ENCODE peak calls at places on chromosomes 1 and 21, in six cellular contexts. B is ovary, P is uterus, O is A549, F is PC-9, H is psoas muscle. R is an unnamed sample.
A peak's percentile ranks its signal among the peaks of the same experiment; 100 is the strongest.

GRCh38 chr1:60223370-60223652 is 149.7 kb upstream of the C1orf87 start:
- DNase-seq in O (no peak), B (no peak), F (no peak), H (no peak), P (no peak), R (no peak)

GRCh38 chr1:12424793-12425192 is 193.2 kb downstream of the DHRS3 start:
- DNase-seq in O (no peak), P (no peak), F (no peak), H (no peak), B (no peak), R (no peak)

GRCh38 chr1:187413770-187414169 is 585.0 kb downstream of the PLA2G4A start:
- DNase-seq in F (no peak), O (no peak), P (no peak), H (no peak), B (no peak), R (no peak)

GRCh38 chr1:162736184-162736583 is 54.3 kb upstream of the HSD17B7 start:
- DNase-seq in B (no peak), H (no peak), P (no peak), F (no peak), O (no peak), R (no peak)

GRCh38 chr21:37204580-37204979 is 62.6 kb downstream of the VPS26C start:
- DNase-seq in F (no peak), B (no peak), O (no peak), H (no peak), P (no peak), R (no peak)

GRCh38 chr1:114902343-114902742 is 47.7 kb downstream of the SYCP1 start:
- DNase-seq in F (no peak), P (no peak), O (no peak), H (no peak), B (no peak), R (no peak)

GRCh38 chr1:70210820-70211219 is 5.4 kb upstream of the LRRC40 start:
- DNase-seq in H (no peak), P (no peak), B (no peak), F (no peak), O (no peak), R (no peak)

GRCh38 chr1:204326891-204327290 is 32.8 kb downstream of the PLEKHA6 start:
- DNase-seq in B (no peak), F (no peak), H (no peak), P (no peak), O (no peak), R (no peak)

GRCh38 chr1:89995595-89996397 is 886 bp downstream of the ZNF326 start:
- DNase-seq in F (peak; percentile 57), B (no peak), H (no peak), P (no peak), O (no peak), R (no peak)

GRCh38 chr1:202159534-202160371 is 649 bp downstream of the PTPN7 start:
- DNase-seq in F (no peak), B (no peak), H (no peak), P (no peak), O (no peak), R (no peak)

GRCh38 chr1:203096566-203096965 is 10.8 kb upstream of the MYOG start:
- DNase-seq in B (no peak), F (no peak), O (no peak), P (no peak), H (no peak), R (no peak)

GRCh38 chr1:247407978-247408560 is 7.9 kb upstream of the NLRP3 start:
- DNase-seq in P (no peak), H (no peak), F (no peak), O (no peak), B (no peak), R (no peak)

GRCh38 chr1:204871405-204872037 is 859 bp downstream of the NFASC start:
- DNase-seq in F (no peak), P (no peak), H (no peak), B (no peak), O (no peak), R (no peak)

GRCh38 chr1:23548704-23549143 is 10.6 kb downstream of the ID3 start:
- DNase-seq in B (no peak), F (no peak), O (no peak), H (peak; percentile 81), P (no peak), R (no peak)

GRCh38 chr1:157105988-157106812 is 6.6 kb upstream of the ETV3L start:
- DNase-seq in P (no peak), H (peak; percentile 35), B (no peak), F (peak; percentile 64), O (peak; percentile 67), R (no peak)

GRCh38 chr1:42259739-42260064 is 75.3 kb downstream of the FOXJ3 start:
- DNase-seq in H (no peak), O (no peak), F (no peak), P (no peak), B (no peak), R (no peak)

GRCh38 chr1:27349784-27350672 is 8.2 kb downstream of the SYTL1 start:
- DNase-seq in F (no peak), P (no peak), H (peak; percentile 65), B (peak; percentile 79), O (peak; percentile 70), R (peak; percentile 83)

GRCh38 chr1:172390620-172391491 is 29.6 kb upstream of the C1orf105 start:
- DNase-seq in O (no peak), F (no peak), H (no peak), P (peak; percentile 34), B (peak; percentile 35), R (no peak)

GRCh38 chr1:29508458-29509107 is 272.3 kb downstream of the PTPRU start:
- DNase-seq in H (no peak), O (no peak), F (no peak), P (no peak), B (no peak), R (no peak)

GRCh38 chr1:197269053-197269452 is 1.0 kb downstream of the CRB1 start:
- DNase-seq in O (no peak), P (no peak), B (no peak), H (no peak), F (no peak), R (no peak)

GRCh38 chr1:17653728-17654351 is 101.3 kb upstream of the ACTL8 start:
- DNase-seq in O (peak; percentile 50), P (no peak), B (peak; percentile 70), H (peak; percentile 45), F (no peak), R (no peak)

GRCh38 chr21:16084776-16085364 is 355.1 kb downstream of the USP25 start:
- DNase-seq in O (no peak), F (no peak), B (no peak), P (peak; percentile 76), H (peak; percentile 79), R (no peak)

GRCh38 chr1:8632092-8632491 is 185.3 kb downstream of the RERE start:
- DNase-seq in H (no peak), O (no peak), P (no peak), F (no peak), B (no peak), R (no peak)

GRCh38 chr1:79264975-79265818 is 258.7 kb upstream of the ADGRL4 start:
- DNase-seq in P (no peak), B (no peak), O (no peak), H (no peak), F (no peak), R (no peak)

GRCh38 chr1:88800382-88801051 is 90.8 kb downstream of the GTF2B start:
- DNase-seq in F (no peak), B (no peak), P (no peak), O (peak; percentile 9), H (no peak), R (no peak)

DNA sequence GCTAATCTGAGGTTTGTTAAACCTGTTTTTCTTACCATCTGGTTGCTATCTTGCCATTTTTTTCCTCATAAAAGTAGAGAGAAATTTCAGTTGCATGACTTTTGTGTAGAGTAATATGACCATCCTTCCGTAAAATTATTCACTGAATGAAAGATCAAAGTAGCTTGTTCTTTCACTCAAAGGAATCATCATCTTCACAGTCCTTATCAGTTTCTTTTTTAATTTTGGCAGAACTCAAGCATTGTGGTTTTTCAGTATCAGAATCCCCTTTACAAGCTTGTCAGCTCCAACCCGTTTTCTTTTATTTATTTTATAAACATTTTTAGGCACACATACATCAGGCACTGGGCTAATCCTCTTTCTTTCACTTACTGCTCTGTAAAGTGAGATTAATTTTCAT is 91.7 kb downstream of the UBE2U start:
- DNase-seq in F (no peak), B (no peak), H (no peak), O (no peak), P (no peak), R (no peak)
- H3K9me3 ChIP-seq in F (peaks cover 17% of the 10 kb centered on the region), B (no peaks in the 10 kb centered on the region), H (no peaks in the 10 kb centered on the region), O (peaks cover 11% of the 10 kb centered on the region), P (no peaks in the 10 kb centered on the region), R (no peaks in the 10 kb centered on the region)

DNA sequence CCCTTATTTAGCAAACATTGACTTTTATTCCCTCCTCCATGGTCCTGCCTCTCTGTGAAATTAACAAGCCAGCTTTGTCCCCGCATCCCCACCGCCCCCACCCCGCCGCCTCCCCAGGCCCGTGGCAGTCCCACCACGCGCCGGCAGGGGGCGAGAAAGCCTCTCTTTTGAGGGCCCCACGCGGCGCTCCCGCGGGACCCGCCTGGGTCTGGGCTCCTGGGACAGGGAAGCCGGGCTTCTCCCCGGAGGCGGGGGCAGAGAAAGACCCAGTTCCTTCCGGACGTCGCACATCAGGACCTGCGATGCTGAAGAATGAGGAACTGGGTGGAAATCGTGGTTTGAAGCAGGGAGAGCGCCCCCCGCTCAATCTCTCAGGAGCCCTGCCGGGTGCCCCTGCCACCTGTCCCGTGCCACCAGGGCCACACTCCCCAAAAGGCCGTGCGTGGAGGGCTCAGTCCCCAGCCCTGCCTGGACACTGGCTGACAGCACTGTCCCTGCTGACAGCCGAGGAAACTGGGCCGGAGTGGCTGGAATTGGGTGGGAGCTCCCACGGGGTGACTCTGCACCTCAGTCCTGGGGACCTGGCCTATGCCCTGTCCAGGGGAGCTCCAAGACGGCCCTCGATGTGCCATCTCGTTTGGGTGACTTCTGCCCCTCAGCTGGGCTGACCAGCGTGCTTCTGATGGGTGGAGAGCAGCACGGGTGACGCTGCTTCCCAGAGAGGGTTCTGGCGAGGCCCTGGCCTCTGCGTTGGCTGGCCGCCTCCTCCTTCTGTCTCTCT is 8.6 kb upstream of the ACTRT2 start:
- DNase-seq in P (no peak), O (peak; percentile 66), B (peak; percentile 81), F (no peak), H (peak; percentile 57), R (no peak)
- TF ChIP-seq CTCF in P (peak; percentile 41), O (peak; percentile 58), B (peak; percentile 58), F (peak; percentile 63), H (peak; percentile 86), R (peak; percentile 77)

GRCh38 chr21:28124541-28124940 is 868.1 kb downstream of the LTN1 start:
- DNase-seq in F (no peak), P (no peak), H (no peak), O (no peak), B (no peak), R (no peak)
- H3K9me3 ChIP-seq in F (no peaks in the 10 kb centered on the region), P (no peaks in the 10 kb centered on the region), H (no peaks in the 10 kb centered on the region), O (no peaks in the 10 kb centered on the region), B (no peaks in the 10 kb centered on the region), R (no peaks in the 10 kb centered on the region)

DNA sequence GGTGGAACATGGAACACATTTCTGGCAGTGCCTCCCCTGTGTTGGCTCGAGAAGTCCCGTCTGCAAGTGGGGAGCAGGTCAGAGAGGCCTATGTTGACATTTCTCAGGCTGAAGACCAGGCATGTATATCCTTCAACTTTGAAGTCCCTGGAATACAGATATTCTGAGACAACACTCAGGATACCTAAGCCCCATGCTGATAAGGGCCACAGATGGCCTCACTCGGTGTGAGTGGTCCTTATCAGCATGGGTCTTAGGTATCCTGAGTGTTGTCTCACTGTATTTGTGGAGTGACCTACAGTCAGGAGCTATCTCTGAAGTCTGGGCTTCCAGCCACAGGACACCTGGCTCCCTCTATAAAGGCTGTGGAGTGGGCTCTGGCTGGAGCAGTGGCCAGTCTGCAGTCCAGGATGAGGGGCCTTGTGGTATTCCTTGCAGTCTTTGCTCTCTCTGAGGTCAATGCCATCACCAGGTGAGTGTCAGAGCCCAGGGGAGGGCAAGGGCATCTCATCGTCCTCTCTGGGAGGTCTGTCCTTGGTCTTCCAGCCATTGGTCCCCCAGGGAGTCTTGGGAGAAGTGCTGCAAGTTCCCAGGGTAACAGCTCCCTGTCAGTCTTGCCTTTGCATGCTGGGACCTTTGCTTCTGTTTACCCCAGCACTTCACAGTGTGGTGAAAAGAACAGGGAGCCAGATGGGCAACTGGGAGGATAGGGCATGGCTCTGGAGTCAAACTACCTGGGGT is 29.6 kb downstream of the PROK1 start:
- DNase-seq in F (no peak), H (no peak), O (no peak), P (no peak), B (no peak), R (peak; percentile 79)
- TF ChIP-seq CTCF in F (no peak), H (no peak), O (no peak), P (no peak), B (no peak), R (no peak)